ENCODE peak calls at places on chromosome 11, in eight cellular contexts. One of them, this sample, is unnamed.

GRCh38 chr11:64723117-64723906 is at the start of gene NRXN2:
- DNase-seq in NB4: peak
- DNase-seq in coronary artery: peak
- DNase-seq in GM06990: peak
- DNase-seq in upper lobe of right lung: peak
- DNase-seq in thoracic aorta: peak
- DNase-seq in fibroblast of the aortic adventitia: peak
- DNase-seq in dorsolateral prefrontal cortex: peak
- DNase-seq in this sample: peak

GRCh38 chr11:126466288-126467045 is 111.0 kb downstream of the ST3GAL4 start:
- DNase-seq in coronary artery: no peak
- DNase-seq in thoracic aorta: no peak
- DNase-seq in fibroblast of the aortic adventitia: no peak
- DNase-seq in upper lobe of right lung: no peak
- DNase-seq in NB4: no peak
- DNase-seq in dorsolateral prefrontal cortex: no peak
- DNase-seq in GM06990: no peak
- DNase-seq in this sample: no peak

GRCh38 chr11:62953811-62954210 is 31.0 kb downstream of the SLC22A6 start:
- DNase-seq in dorsolateral prefrontal cortex: no peak
- DNase-seq in coronary artery: no peak
- DNase-seq in upper lobe of right lung: no peak
- DNase-seq in NB4: no peak
- DNase-seq in GM06990: no peak
- DNase-seq in thoracic aorta: no peak
- DNase-seq in fibroblast of the aortic adventitia: peak
- DNase-seq in this sample: no peak

GRCh38 chr11:112620621-112621394 is 340.4 kb upstream of the NCAM1 start:
- DNase-seq in GM06990: no peak
- DNase-seq in coronary artery: no peak
- DNase-seq in fibroblast of the aortic adventitia: peak
- DNase-seq in NB4: peak
- DNase-seq in dorsolateral prefrontal cortex: no peak
- DNase-seq in thoracic aorta: no peak
- DNase-seq in upper lobe of right lung: no peak
- DNase-seq in this sample: no peak

GRCh38 chr11:65169164-65169641 is 830 bp upstream of the SPDYC start:
- DNase-seq in fibroblast of the aortic adventitia: no peak
- DNase-seq in coronary artery: no peak
- DNase-seq in upper lobe of right lung: no peak
- DNase-seq in thoracic aorta: no peak
- DNase-seq in GM06990: peak
- DNase-seq in dorsolateral prefrontal cortex: no peak
- DNase-seq in NB4: peak
- DNase-seq in this sample: peak

GRCh38 chr11:102967497-102967896 is 12.0 kb upstream of the MMP13 start:
- DNase-seq in upper lobe of right lung: no peak
- DNase-seq in NB4: no peak
- DNase-seq in GM06990: no peak
- DNase-seq in coronary artery: no peak
- DNase-seq in fibroblast of the aortic adventitia: no peak
- DNase-seq in dorsolateral prefrontal cortex: no peak
- DNase-seq in thoracic aorta: no peak
- DNase-seq in this sample: no peak

GRCh38 chr11:107706531-107706930 is 5.3 kb downstream of the SLN start:
- DNase-seq in NB4: no peak
- DNase-seq in coronary artery: no peak
- DNase-seq in dorsolateral prefrontal cortex: no peak
- DNase-seq in fibroblast of the aortic adventitia: no peak
- DNase-seq in upper lobe of right lung: no peak
- DNase-seq in GM06990: no peak
- DNase-seq in thoracic aorta: no peak
- DNase-seq in this sample: no peak

GRCh38 chr11:115197031-115197430 is 307.2 kb downstream of the CADM1 start:
- DNase-seq in dorsolateral prefrontal cortex: no peak
- DNase-seq in NB4: no peak
- DNase-seq in thoracic aorta: no peak
- DNase-seq in fibroblast of the aortic adventitia: no peak
- DNase-seq in coronary artery: no peak
- DNase-seq in upper lobe of right lung: no peak
- DNase-seq in GM06990: no peak
- DNase-seq in this sample: no peak

GRCh38 chr11:122287401-122287800 is 171.4 kb upstream of the BLID start:
- DNase-seq in thoracic aorta: no peak
- DNase-seq in fibroblast of the aortic adventitia: no peak
- DNase-seq in coronary artery: no peak
- DNase-seq in upper lobe of right lung: no peak
- DNase-seq in dorsolateral prefrontal cortex: no peak
- DNase-seq in GM06990: no peak
- DNase-seq in NB4: no peak
- DNase-seq in this sample: no peak

GRCh38 chr11:85941380-85941973 is 86.3 kb downstream of the CCDC83 start:
- DNase-seq in thoracic aorta: no peak
- DNase-seq in upper lobe of right lung: no peak
- DNase-seq in NB4: peak
- DNase-seq in fibroblast of the aortic adventitia: peak
- DNase-seq in dorsolateral prefrontal cortex: peak
- DNase-seq in coronary artery: no peak
- DNase-seq in GM06990: no peak
- DNase-seq in this sample: peak

GRCh38 chr11:130243816-130244215 is 70.9 kb downstream of the ZBTB44 start:
- DNase-seq in GM06990: no peak
- DNase-seq in dorsolateral prefrontal cortex: no peak
- DNase-seq in NB4: no peak
- DNase-seq in thoracic aorta: no peak
- DNase-seq in upper lobe of right lung: no peak
- DNase-seq in fibroblast of the aortic adventitia: no peak
- DNase-seq in coronary artery: no peak
- DNase-seq in this sample: no peak

GRCh38 chr11:12834630-12835029 is 160.4 kb downstream of the TEAD1 start:
- DNase-seq in dorsolateral prefrontal cortex: no peak
- DNase-seq in NB4: no peak
- DNase-seq in GM06990: no peak
- DNase-seq in coronary artery: no peak
- DNase-seq in thoracic aorta: no peak
- DNase-seq in fibroblast of the aortic adventitia: no peak
- DNase-seq in upper lobe of right lung: no peak
- DNase-seq in this sample: no peak

GRCh38 chr11:1505480-1505879 is 18.9 kb upstream of the MOB2 start:
- DNase-seq in coronary artery: no peak
- DNase-seq in thoracic aorta: no peak
- DNase-seq in NB4: no peak
- DNase-seq in dorsolateral prefrontal cortex: no peak
- DNase-seq in fibroblast of the aortic adventitia: no peak
- DNase-seq in upper lobe of right lung: no peak
- DNase-seq in GM06990: no peak
- DNase-seq in this sample: no peak

GRCh38 chr11:8646873-8647272 is 35.6 kb downstream of the TRIM66 start:
- DNase-seq in coronary artery: no peak
- DNase-seq in thoracic aorta: no peak
- DNase-seq in upper lobe of right lung: no peak
- DNase-seq in NB4: no peak
- DNase-seq in GM06990: no peak
- DNase-seq in dorsolateral prefrontal cortex: no peak
- DNase-seq in fibroblast of the aortic adventitia: no peak
- DNase-seq in this sample: no peak

GRCh38 chr11:123246749-123247497 is 51.9 kb upstream of the CLMP start:
- DNase-seq in upper lobe of right lung: peak
- DNase-seq in GM06990: peak
- DNase-seq in coronary artery: no peak
- DNase-seq in thoracic aorta: peak
- DNase-seq in NB4: peak
- DNase-seq in dorsolateral prefrontal cortex: peak
- DNase-seq in fibroblast of the aortic adventitia: peak
- DNase-seq in this sample: peak

GRCh38 chr11:31499576-31500178 is 9.7 kb downstream of the IMMP1L start:
- DNase-seq in fibroblast of the aortic adventitia: no peak
- DNase-seq in upper lobe of right lung: no peak
- DNase-seq in GM06990: no peak
- DNase-seq in coronary artery: no peak
- DNase-seq in NB4: no peak
- DNase-seq in dorsolateral prefrontal cortex: no peak
- DNase-seq in thoracic aorta: no peak
- DNase-seq in this sample: peak

DNA sequence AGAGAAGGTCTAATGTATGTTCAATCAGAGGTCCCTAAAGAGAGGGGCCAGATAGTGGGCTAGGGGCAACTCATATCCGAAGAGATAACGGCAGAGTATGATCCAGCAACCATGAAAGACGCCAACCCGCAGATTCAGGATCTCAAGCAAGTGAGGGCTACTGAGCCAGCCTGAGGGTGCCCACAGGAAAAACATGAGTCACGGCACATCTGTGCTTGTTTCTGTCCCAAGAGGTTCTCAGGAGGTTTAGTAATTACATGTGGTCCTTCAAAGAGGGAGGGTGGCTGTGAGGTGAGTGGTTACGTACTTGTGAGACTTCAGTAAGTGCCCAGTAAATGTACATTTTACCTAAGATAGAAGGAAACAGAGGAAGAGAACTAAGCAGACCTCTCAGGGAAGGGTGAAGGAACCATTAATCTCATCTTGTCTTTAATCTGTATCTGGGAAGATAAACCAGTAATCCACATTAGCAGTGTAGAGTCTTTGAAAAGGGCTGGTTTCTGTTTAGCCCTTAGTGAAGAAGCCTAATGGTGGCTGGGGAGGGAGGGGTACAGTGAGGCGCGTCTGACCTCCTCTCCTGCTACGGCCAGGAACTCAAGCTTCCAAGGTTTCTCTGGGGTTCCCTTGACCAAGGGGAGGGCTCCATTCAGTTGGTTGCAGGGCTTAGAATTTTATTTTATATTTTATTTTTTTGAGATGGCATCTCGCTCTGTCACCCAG is 10.2 kb downstream of the SIRT3 start:
- DNase-seq in thoracic aorta: no peak
- DNase-seq in coronary artery: no peak
- DNase-seq in GM06990: no peak
- DNase-seq in dorsolateral prefrontal cortex: no peak
- DNase-seq in fibroblast of the aortic adventitia: no peak
- DNase-seq in upper lobe of right lung: no peak
- DNase-seq in NB4: peak
- DNase-seq in this sample: peak
- H3K4me3 ChIP-seq in thoracic aorta: no peak
- H3K4me3 ChIP-seq in coronary artery: no peak
- H3K4me3 ChIP-seq in GM06990: peak
- H3K4me3 ChIP-seq in dorsolateral prefrontal cortex: no peak
- H3K4me3 ChIP-seq in fibroblast of the aortic adventitia: no peak
- H3K4me3 ChIP-seq in upper lobe of right lung: no peak
- H3K4me3 ChIP-seq in NB4: peak
- H3K4me3 ChIP-seq in this sample: no peak

GRCh38 chr11:47938791-47939560 is 41.4 kb upstream of the PTPRJ start:
- DNase-seq in NB4: no peak
- DNase-seq in fibroblast of the aortic adventitia: no peak
- DNase-seq in thoracic aorta: no peak
- DNase-seq in dorsolateral prefrontal cortex: no peak
- DNase-seq in coronary artery: no peak
- DNase-seq in GM06990: no peak
- DNase-seq in upper lobe of right lung: no peak
- DNase-seq in this sample: no peak
- TF ChIP-seq CTCF in NB4: no peak
- TF ChIP-seq CTCF in fibroblast of the aortic adventitia: no peak
- TF ChIP-seq CTCF in thoracic aorta: no peak
- TF ChIP-seq CTCF in dorsolateral prefrontal cortex: no peak
- TF ChIP-seq CTCF in coronary artery: no peak
- TF ChIP-seq CTCF in GM06990: no peak
- TF ChIP-seq CTCF in upper lobe of right lung: no peak
- TF ChIP-seq CTCF in this sample: no peak

DNA sequence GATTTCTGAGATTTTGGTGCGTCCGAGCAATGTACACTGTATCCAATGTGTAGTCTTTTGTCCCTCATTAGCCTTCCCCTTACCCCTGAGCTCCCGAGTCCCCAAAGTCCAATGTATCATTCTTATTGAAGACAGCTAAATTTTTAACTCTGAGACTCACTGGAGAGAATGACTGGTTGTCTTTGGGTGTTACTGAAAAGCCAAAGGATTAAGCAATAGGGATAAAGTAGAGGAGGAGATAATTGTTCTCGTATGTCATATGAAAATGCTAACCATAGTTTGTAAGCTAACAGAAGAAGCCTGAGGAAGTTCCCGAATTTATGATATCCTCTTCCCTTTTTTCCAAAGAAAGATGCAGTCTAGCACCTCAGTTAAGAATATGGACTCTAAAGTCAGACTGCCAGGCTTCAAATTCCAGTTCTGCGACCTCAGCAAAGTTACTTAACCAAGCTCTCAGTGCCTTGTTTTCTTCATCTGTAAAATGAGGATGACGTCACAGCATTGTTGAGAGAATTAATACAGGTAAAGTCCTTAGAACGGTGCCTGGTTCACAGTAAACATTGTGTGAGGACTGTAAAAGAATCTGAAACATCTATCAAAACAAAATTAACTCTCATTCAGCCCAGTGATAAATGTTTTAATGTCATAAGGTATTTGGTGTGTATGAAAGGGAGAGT is 1.6 kb upstream of the MSANTD2 start:
- DNase-seq in coronary artery: no peak
- DNase-seq in upper lobe of right lung: no peak
- DNase-seq in NB4: no peak
- DNase-seq in GM06990: no peak
- DNase-seq in dorsolateral prefrontal cortex: no peak
- DNase-seq in thoracic aorta: no peak
- DNase-seq in fibroblast of the aortic adventitia: peak
- DNase-seq in this sample: peak
- H3K4me3 ChIP-seq in coronary artery: no peak
- H3K4me3 ChIP-seq in upper lobe of right lung: no peak
- H3K4me3 ChIP-seq in NB4: no peak
- H3K4me3 ChIP-seq in GM06990: no peak
- H3K4me3 ChIP-seq in dorsolateral prefrontal cortex: no peak
- H3K4me3 ChIP-seq in thoracic aorta: peak
- H3K4me3 ChIP-seq in fibroblast of the aortic adventitia: no peak
- H3K4me3 ChIP-seq in this sample: peak

GRCh38 chr11:66649903-66650302 is 11.4 kb downstream of the RBM4 start:
- DNase-seq in fibroblast of the aortic adventitia: no peak
- DNase-seq in dorsolateral prefrontal cortex: no peak
- DNase-seq in upper lobe of right lung: no peak
- DNase-seq in GM06990: no peak
- DNase-seq in coronary artery: no peak
- DNase-seq in NB4: no peak
- DNase-seq in thoracic aorta: no peak
- DNase-seq in this sample: no peak

GRCh38 chr11:66652651-66653050 is 14.1 kb downstream of the RBM4 start:
- DNase-seq in NB4: no peak
- DNase-seq in coronary artery: no peak
- DNase-seq in upper lobe of right lung: no peak
- DNase-seq in GM06990: no peak
- DNase-seq in thoracic aorta: no peak
- DNase-seq in dorsolateral prefrontal cortex: no peak
- DNase-seq in fibroblast of the aortic adventitia: no peak
- DNase-seq in this sample: no peak

GRCh38 chr11:66651011-66651410 is 12.5 kb downstream of the RBM4 start:
- DNase-seq in GM06990: no peak
- DNase-seq in thoracic aorta: no peak
- DNase-seq in dorsolateral prefrontal cortex: no peak
- DNase-seq in fibroblast of the aortic adventitia: no peak
- DNase-seq in upper lobe of right lung: no peak
- DNase-seq in NB4: no peak
- DNase-seq in coronary artery: no peak
- DNase-seq in this sample: peak

DNA sequence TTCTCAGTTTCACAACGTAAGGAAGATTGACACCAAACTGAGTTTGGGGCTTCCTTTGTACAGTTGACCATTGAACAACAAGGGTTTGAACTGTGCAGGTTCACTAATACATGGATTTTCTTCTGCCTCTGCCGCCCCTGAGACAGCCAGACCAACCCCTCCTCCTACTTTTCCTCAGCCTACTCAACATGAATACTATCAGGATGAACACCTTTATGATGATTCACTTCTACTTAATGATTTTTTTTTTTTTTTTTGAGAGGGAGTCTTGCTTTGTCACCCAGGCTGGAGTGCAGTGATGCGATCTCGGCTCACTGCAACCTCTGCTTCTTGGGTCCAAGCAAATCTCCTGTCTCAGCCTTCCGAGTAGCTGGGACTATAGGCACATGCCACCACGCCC is 14.6 kb downstream of the RBM4 start:
- DNase-seq in fibroblast of the aortic adventitia: no peak
- DNase-seq in thoracic aorta: no peak
- DNase-seq in NB4: no peak
- DNase-seq in coronary artery: no peak
- DNase-seq in dorsolateral prefrontal cortex: no peak
- DNase-seq in GM06990: no peak
- DNase-seq in upper lobe of right lung: no peak
- DNase-seq in this sample: no peak
- TF ChIP-seq CTCF in fibroblast of the aortic adventitia: no peak
- TF ChIP-seq CTCF in thoracic aorta: no peak
- TF ChIP-seq CTCF in NB4: no peak
- TF ChIP-seq CTCF in coronary artery: no peak
- TF ChIP-seq CTCF in dorsolateral prefrontal cortex: no peak
- TF ChIP-seq CTCF in GM06990: no peak
- TF ChIP-seq CTCF in upper lobe of right lung: no peak
- TF ChIP-seq CTCF in this sample: no peak